ENCODE peak calls at places on chromosomes 16 and 17, in four cellular contexts. O, F, D and B are unnamed samples.

GRCh38 chr17:67995568-67996191 is 589 bp downstream of the C17orf58 start:
- DNase-seq in O (peak; percentile 23), F (peak; percentile 12), D (no peak), B (no peak)

GRCh38 chr16:14301150-14302030 is 230.3 kb downstream of the MRTFB start:
- DNase-seq in O (peak; percentile 42), F (peak; percentile 58), D (no peak), B (peak; percentile 36)

GRCh38 chr17:7174603-7175362 is 4.4 kb downstream of the ASGR1 start:
- DNase-seq in O (no peak), F (no peak), D (no peak), B (no peak)

GRCh38 chr17:58643147-58643546 is 48.7 kb downstream of the TEX14 start:
- DNase-seq in O (no peak), F (no peak), D (no peak), B (peak; percentile 73)

GRCh38 chr16:31386157-31386984 is 6.8 kb upstream of the ITGAD start:
- DNase-seq in O (peak; percentile 22), F (no peak), D (no peak), B (peak; percentile 73)

GRCh38 chr17:28227278-28228108 is 91.5 kb upstream of the TMEM97 start:
- DNase-seq in O (peak; percentile 54), F (peak; percentile 61), D (no peak), B (no peak)

GRCh38 chr16:80931985-80932720 is 74.5 kb downstream of the CMC2 start:
- DNase-seq in O (peak; percentile 27), F (peak; percentile 36), D (no peak), B (no peak)

GRCh38 chr17:71237903-71238538 is 882.8 kb upstream of the SOX9 start:
- DNase-seq in O (no peak), F (peak; percentile 69), D (peak; percentile 1), B (peak; percentile 57)

GRCh38 chr17:81040791-81041337 is 5.9 kb downstream of the BAIAP2 start:
- DNase-seq in O (peak; percentile 50), F (no peak), D (peak; percentile 21), B (peak; percentile 44)

GRCh38 chr17:73952498-73953205 is 250.8 kb upstream of the RPL38 start:
- DNase-seq in O (peak; percentile 62), F (peak; percentile 43), D (no peak), B (no peak)

GRCh38 chr16:59993101-59993500 is 1259.0 kb upstream of the GOT2 start:
- DNase-seq in O (no peak), F (no peak), D (no peak), B (peak; percentile 11)

GRCh38 chr17:752620-753219 is 656 bp upstream of the GEMIN4 start:
- DNase-seq in O (no peak), F (peak; percentile 60), D (no peak), B (no peak)

GRCh38 chr17:41534899-41535546 is 6.9 kb upstream of the KRT19 start:
- DNase-seq in O (no peak), F (peak; percentile 12), D (no peak), B (no peak)

GRCh38 chr16:35147556-35148504 is 1688.4 kb downstream of the TP53TG3F start:
- DNase-seq in O (no peak), F (no peak), D (no peak), B (no peak)

GRCh38 chr16:72645526-72645925 is 402.4 kb downstream of the ZFHX3 start:
- DNase-seq in O (no peak), F (no peak), D (no peak), B (peak; percentile 21)

GRCh38 chr17:58318627-58319180 is 9.9 kb downstream of the TSPOAP1 start:
- DNase-seq in O (no peak), F (no peak), D (no peak), B (no peak)

GRCh38 chr16:25014500-25015147 is 545 bp downstream of the ARHGAP17 start:
- DNase-seq in O (peak; percentile 40), F (peak; percentile 45), D (no peak), B (no peak)

GRCh38 chr16:89598199-89598598 is 15.2 kb upstream of the DPEP1 start:
- DNase-seq in O (no peak), F (no peak), D (no peak), B (no peak)

GRCh38 chr17:54455251-54455868 is 445.3 kb upstream of the TOM1L1 start:
- DNase-seq in O (no peak), F (no peak), D (no peak), B (no peak)

GRCh38 chr16:15415411-15416070 is 18.8 kb upstream of the BMERB1 start:
- DNase-seq in O (no peak), F (no peak), D (no peak), B (peak; percentile 23)

GRCh38 chr16:30335598-30336474 is 19.3 kb downstream of the CD2BP2 start:
- DNase-seq in O (peak; percentile 39), F (no peak), D (no peak), B (peak; percentile 63)

GRCh38 chr16:81798311-81799137 is 19.4 kb downstream of the PLCG2 start:
- DNase-seq in O (peak; percentile 50), F (no peak), D (peak; percentile 51), B (no peak)

GRCh38 chr16:31334934-31335333 is 20.0 kb upstream of the ITGAX start:
- DNase-seq in O (no peak), F (no peak), D (no peak), B (no peak)

GRCh38 chr17:56833023-56833811 is 503 bp downstream of the C17orf67 start:
- DNase-seq in O (peak; percentile 84), F (peak; percentile 30), D (peak; percentile 67), B (peak; percentile 24)

GRCh38 chr17:13562271-13562800 is 39.4 kb downstream of the HS3ST3A1 start:
- DNase-seq in O (no peak), F (no peak), D (no peak), B (peak; percentile 97)

GRCh38 chr17:30117548-30118155 is 1.0 kb downstream of the NSRP1 start:
- DNase-seq in O (no peak), F (no peak), D (no peak), B (no peak)

GRCh38 chr16:69566437-69567030 is 768 bp downstream of the NFAT5 start:
- DNase-seq in O (peak; percentile 57), F (peak; percentile 42), D (no peak), B (peak; percentile 35)

GRCh38 chr17:38421224-38421841 is 6.9 kb upstream of the ARHGAP23 start:
- DNase-seq in O (no peak), F (no peak), D (peak; percentile 32), B (no peak)